ENCODE peak calls at places on chromosomes 11 and 22, in nine cellular contexts. One of them, this sample, is unnamed.

GRCh38 chr22:27377501-27377900 is 424.1 kb downstream of the MN1 start:
- DNase-seq in fibroblast of pulmonary artery: no peak
- DNase-seq in GM23338: no peak
- DNase-seq in neural progenitor cell: no peak
- DNase-seq in astrocyte of the spinal cord: no peak
- DNase-seq in adrenal gland: no peak
- DNase-seq in epithelial cell of esophagus: peak
- DNase-seq in AG04450: no peak
- DNase-seq in CD8-positive, alpha-beta T cell: no peak
- DNase-seq in this sample: no peak

GRCh38 chr11:66047541-66048365 is 1.2 kb downstream of the GAL3ST3 start:
- DNase-seq in fibroblast of pulmonary artery: no peak
- DNase-seq in GM23338: no peak
- DNase-seq in neural progenitor cell: no peak
- DNase-seq in astrocyte of the spinal cord: no peak
- DNase-seq in adrenal gland: no peak
- DNase-seq in epithelial cell of esophagus: no peak
- DNase-seq in AG04450: no peak
- DNase-seq in CD8-positive, alpha-beta T cell: no peak
- DNase-seq in this sample: no peak

GRCh38 chr11:61023086-61024035 is 51.9 kb downstream of the CD6 start:
- DNase-seq in fibroblast of pulmonary artery: no peak
- DNase-seq in GM23338: no peak
- DNase-seq in neural progenitor cell: no peak
- DNase-seq in astrocyte of the spinal cord: no peak
- DNase-seq in adrenal gland: no peak
- DNase-seq in epithelial cell of esophagus: no peak
- DNase-seq in AG04450: no peak
- DNase-seq in CD8-positive, alpha-beta T cell: peak
- DNase-seq in this sample: peak

GRCh38 chr11:122229078-122229477 is 113.1 kb upstream of the BLID start:
- DNase-seq in fibroblast of pulmonary artery: no peak
- DNase-seq in GM23338: no peak
- DNase-seq in neural progenitor cell: no peak
- DNase-seq in astrocyte of the spinal cord: peak
- DNase-seq in adrenal gland: no peak
- DNase-seq in epithelial cell of esophagus: no peak
- DNase-seq in AG04450: no peak
- DNase-seq in CD8-positive, alpha-beta T cell: no peak
- DNase-seq in this sample: no peak

GRCh38 chr11:47002366-47002765 is 65.8 kb downstream of the CSTPP1 start:
- DNase-seq in fibroblast of pulmonary artery: peak
- DNase-seq in GM23338: no peak
- DNase-seq in neural progenitor cell: no peak
- DNase-seq in astrocyte of the spinal cord: no peak
- DNase-seq in adrenal gland: no peak
- DNase-seq in epithelial cell of esophagus: no peak
- DNase-seq in AG04450: no peak
- DNase-seq in CD8-positive, alpha-beta T cell: no peak
- DNase-seq in this sample: no peak

GRCh38 chr11:73141031-73141308 is 1.1 kb downstream of the FCHSD2 start:
- DNase-seq in fibroblast of pulmonary artery: peak
- DNase-seq in GM23338: no peak
- DNase-seq in neural progenitor cell: no peak
- DNase-seq in astrocyte of the spinal cord: no peak
- DNase-seq in adrenal gland: peak
- DNase-seq in epithelial cell of esophagus: peak
- DNase-seq in AG04450: no peak
- DNase-seq in CD8-positive, alpha-beta T cell: no peak
- DNase-seq in this sample: peak

GRCh38 chr11:74719011-74719410 is 12.2 kb downstream of the CHRDL2 start:
- DNase-seq in fibroblast of pulmonary artery: no peak
- DNase-seq in GM23338: no peak
- DNase-seq in neural progenitor cell: no peak
- DNase-seq in astrocyte of the spinal cord: no peak
- DNase-seq in adrenal gland: no peak
- DNase-seq in epithelial cell of esophagus: no peak
- DNase-seq in AG04450: no peak
- DNase-seq in CD8-positive, alpha-beta T cell: no peak
- DNase-seq in this sample: no peak

GRCh38 chr11:74179234-74180126 is 8.4 kb downstream of the PPME1 start:
- DNase-seq in fibroblast of pulmonary artery: no peak
- DNase-seq in GM23338: no peak
- DNase-seq in neural progenitor cell: no peak
- DNase-seq in astrocyte of the spinal cord: peak
- DNase-seq in adrenal gland: no peak
- DNase-seq in epithelial cell of esophagus: peak
- DNase-seq in AG04450: no peak
- DNase-seq in CD8-positive, alpha-beta T cell: no peak
- DNase-seq in this sample: no peak

GRCh38 chr11:107741044-107741823 is 29.4 kb upstream of the SLN start:
- DNase-seq in fibroblast of pulmonary artery: peak
- DNase-seq in GM23338: peak
- DNase-seq in neural progenitor cell: peak
- DNase-seq in astrocyte of the spinal cord: peak
- DNase-seq in adrenal gland: no peak
- DNase-seq in epithelial cell of esophagus: peak
- DNase-seq in AG04450: peak
- DNase-seq in CD8-positive, alpha-beta T cell: no peak
- DNase-seq in this sample: peak

GRCh38 chr11:19076744-19077589 is 16.4 kb upstream of the MRGPRX2 start:
- DNase-seq in fibroblast of pulmonary artery: peak
- DNase-seq in GM23338: peak
- DNase-seq in neural progenitor cell: peak
- DNase-seq in astrocyte of the spinal cord: peak
- DNase-seq in adrenal gland: peak
- DNase-seq in epithelial cell of esophagus: peak
- DNase-seq in AG04450: no peak
- DNase-seq in CD8-positive, alpha-beta T cell: peak
- DNase-seq in this sample: peak

GRCh38 chr11:45817191-45817590 is 12.2 kb downstream of the SLC35C1 start:
- DNase-seq in fibroblast of pulmonary artery: no peak
- DNase-seq in GM23338: no peak
- DNase-seq in neural progenitor cell: no peak
- DNase-seq in astrocyte of the spinal cord: no peak
- DNase-seq in adrenal gland: no peak
- DNase-seq in epithelial cell of esophagus: no peak
- DNase-seq in AG04450: no peak
- DNase-seq in CD8-positive, alpha-beta T cell: no peak
- DNase-seq in this sample: peak

GRCh38 chr11:128289048-128289447 is 298.3 kb downstream of the ETS1 start:
- DNase-seq in fibroblast of pulmonary artery: no peak
- DNase-seq in GM23338: no peak
- DNase-seq in neural progenitor cell: no peak
- DNase-seq in astrocyte of the spinal cord: no peak
- DNase-seq in adrenal gland: no peak
- DNase-seq in epithelial cell of esophagus: no peak
- DNase-seq in AG04450: no peak
- DNase-seq in CD8-positive, alpha-beta T cell: no peak
- DNase-seq in this sample: no peak

GRCh38 chr22:39318507-39319283 is 728 bp downstream of the RPL3 start:
- DNase-seq in fibroblast of pulmonary artery: no peak
- DNase-seq in GM23338: no peak
- DNase-seq in neural progenitor cell: peak
- DNase-seq in astrocyte of the spinal cord: no peak
- DNase-seq in adrenal gland: peak
- DNase-seq in epithelial cell of esophagus: no peak
- DNase-seq in AG04450: no peak
- DNase-seq in CD8-positive, alpha-beta T cell: no peak
- DNase-seq in this sample: peak

GRCh38 chr11:2929880-2930704 is 872 bp upstream of the PHLDA2 start:
- DNase-seq in fibroblast of pulmonary artery: no peak
- DNase-seq in GM23338: peak
- DNase-seq in neural progenitor cell: peak
- DNase-seq in astrocyte of the spinal cord: peak
- DNase-seq in adrenal gland: no peak
- DNase-seq in epithelial cell of esophagus: peak
- DNase-seq in AG04450: peak
- DNase-seq in CD8-positive, alpha-beta T cell: no peak
- DNase-seq in this sample: peak

GRCh38 chr11:19955660-19956059 is 204.6 kb downstream of the DBX1 start:
- DNase-seq in fibroblast of pulmonary artery: no peak
- DNase-seq in GM23338: no peak
- DNase-seq in neural progenitor cell: no peak
- DNase-seq in astrocyte of the spinal cord: no peak
- DNase-seq in adrenal gland: no peak
- DNase-seq in epithelial cell of esophagus: no peak
- DNase-seq in AG04450: no peak
- DNase-seq in CD8-positive, alpha-beta T cell: no peak
- DNase-seq in this sample: no peak

GRCh38 chr11:117892651-117893050 is 16.2 kb upstream of the FXYD6 start:
- DNase-seq in fibroblast of pulmonary artery: no peak
- DNase-seq in GM23338: no peak
- DNase-seq in neural progenitor cell: no peak
- DNase-seq in astrocyte of the spinal cord: no peak
- DNase-seq in adrenal gland: no peak
- DNase-seq in epithelial cell of esophagus: no peak
- DNase-seq in AG04450: no peak
- DNase-seq in CD8-positive, alpha-beta T cell: no peak
- DNase-seq in this sample: no peak

GRCh38 chr22:19605508-19606331 is 81.5 kb upstream of the CLDN5 start:
- DNase-seq in fibroblast of pulmonary artery: no peak
- DNase-seq in GM23338: no peak
- DNase-seq in neural progenitor cell: no peak
- DNase-seq in astrocyte of the spinal cord: no peak
- DNase-seq in adrenal gland: no peak
- DNase-seq in epithelial cell of esophagus: peak
- DNase-seq in AG04450: no peak
- DNase-seq in CD8-positive, alpha-beta T cell: no peak
- DNase-seq in this sample: no peak

GRCh38 chr11:27700351-27701261 is at the start of gene BDNF:
- DNase-seq in fibroblast of pulmonary artery: peak
- DNase-seq in GM23338: peak
- DNase-seq in neural progenitor cell: peak
- DNase-seq in astrocyte of the spinal cord: peak
- DNase-seq in adrenal gland: no peak
- DNase-seq in epithelial cell of esophagus: peak
- DNase-seq in AG04450: no peak
- DNase-seq in CD8-positive, alpha-beta T cell: no peak
- DNase-seq in this sample: no peak

DNA sequence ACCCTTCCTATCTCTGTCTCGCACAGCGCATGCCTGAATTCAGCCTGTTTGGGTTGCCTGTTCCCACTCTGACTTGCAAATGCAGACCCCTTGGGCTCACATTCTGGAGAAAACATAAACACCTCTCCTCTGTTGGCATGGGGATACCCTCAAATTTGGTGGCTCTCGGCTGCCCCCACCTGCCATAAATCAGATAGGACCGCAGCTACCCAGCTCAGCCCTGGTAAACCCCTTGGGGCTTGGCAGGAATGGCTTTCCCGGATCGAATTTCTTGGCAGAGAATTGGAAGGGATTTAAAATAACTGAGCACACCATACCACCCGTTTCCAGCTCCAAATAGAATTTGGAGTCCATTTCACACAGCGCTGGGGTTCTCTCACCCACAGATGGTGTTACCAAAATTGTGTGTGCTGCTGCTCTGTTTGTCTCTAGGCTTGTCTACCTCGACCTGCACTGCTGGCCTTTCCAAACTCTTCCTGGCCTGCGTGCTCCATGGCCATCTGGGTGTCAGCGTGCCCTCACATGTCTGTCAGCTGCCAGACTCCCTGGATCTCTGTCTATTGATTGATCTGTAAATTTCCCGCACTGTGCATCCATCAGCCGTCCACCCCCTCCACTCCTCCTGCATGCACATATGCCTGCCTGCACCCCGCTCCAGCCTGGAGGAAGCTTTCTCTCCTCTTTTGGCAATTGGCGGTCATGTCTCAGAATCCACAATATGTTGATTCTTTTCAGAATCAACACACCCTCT is 134.0 kb downstream of the NTM start:
- DNase-seq in fibroblast of pulmonary artery: no peak
- DNase-seq in GM23338: peak
- DNase-seq in neural progenitor cell: peak
- DNase-seq in astrocyte of the spinal cord: no peak
- DNase-seq in adrenal gland: no peak
- DNase-seq in epithelial cell of esophagus: peak
- DNase-seq in AG04450: no peak
- DNase-seq in CD8-positive, alpha-beta T cell: no peak
- DNase-seq in this sample: no peak
- TF ChIP-seq CTCF in fibroblast of pulmonary artery: no peak
- TF ChIP-seq CTCF in GM23338: peak
- TF ChIP-seq CTCF in neural progenitor cell: peak
- TF ChIP-seq CTCF in astrocyte of the spinal cord: peak
- TF ChIP-seq CTCF in adrenal gland: no peak
- TF ChIP-seq CTCF in epithelial cell of esophagus: peak
- TF ChIP-seq CTCF in AG04450: no peak
- TF ChIP-seq CTCF in CD8-positive, alpha-beta T cell: no peak
- TF ChIP-seq CTCF in this sample: no peak

GRCh38 chr11:80993561-80993960 is 1552.7 kb upstream of the TENM4 start:
- DNase-seq in fibroblast of pulmonary artery: no peak
- DNase-seq in GM23338: peak
- DNase-seq in neural progenitor cell: no peak
- DNase-seq in astrocyte of the spinal cord: peak
- DNase-seq in adrenal gland: no peak
- DNase-seq in epithelial cell of esophagus: no peak
- DNase-seq in AG04450: no peak
- DNase-seq in CD8-positive, alpha-beta T cell: no peak
- DNase-seq in this sample: no peak
- H3K4me3 ChIP-seq in fibroblast of pulmonary artery: no peak
- H3K4me3 ChIP-seq in GM23338: no peak
- H3K4me3 ChIP-seq in neural progenitor cell: no peak
- H3K4me3 ChIP-seq in astrocyte of the spinal cord: no peak
- H3K4me3 ChIP-seq in adrenal gland: no peak
- H3K4me3 ChIP-seq in epithelial cell of esophagus: no peak
- H3K4me3 ChIP-seq in AG04450: no peak
- H3K4me3 ChIP-seq in CD8-positive, alpha-beta T cell: no peak
- H3K4me3 ChIP-seq in this sample: no peak

GRCh38 chr11:124597661-124598060 is 13.6 kb upstream of the PANX3 start:
- DNase-seq in fibroblast of pulmonary artery: no peak
- DNase-seq in GM23338: no peak
- DNase-seq in neural progenitor cell: no peak
- DNase-seq in astrocyte of the spinal cord: no peak
- DNase-seq in adrenal gland: no peak
- DNase-seq in epithelial cell of esophagus: no peak
- DNase-seq in AG04450: no peak
- DNase-seq in CD8-positive, alpha-beta T cell: no peak
- DNase-seq in this sample: no peak
- TF ChIP-seq CTCF in fibroblast of pulmonary artery: no peak
- TF ChIP-seq CTCF in GM23338: no peak
- TF ChIP-seq CTCF in neural progenitor cell: no peak
- TF ChIP-seq CTCF in astrocyte of the spinal cord: no peak
- TF ChIP-seq CTCF in adrenal gland: no peak
- TF ChIP-seq CTCF in epithelial cell of esophagus: no peak
- TF ChIP-seq CTCF in AG04450: no peak
- TF ChIP-seq CTCF in CD8-positive, alpha-beta T cell: no peak
- TF ChIP-seq CTCF in this sample: no peak

DNA sequence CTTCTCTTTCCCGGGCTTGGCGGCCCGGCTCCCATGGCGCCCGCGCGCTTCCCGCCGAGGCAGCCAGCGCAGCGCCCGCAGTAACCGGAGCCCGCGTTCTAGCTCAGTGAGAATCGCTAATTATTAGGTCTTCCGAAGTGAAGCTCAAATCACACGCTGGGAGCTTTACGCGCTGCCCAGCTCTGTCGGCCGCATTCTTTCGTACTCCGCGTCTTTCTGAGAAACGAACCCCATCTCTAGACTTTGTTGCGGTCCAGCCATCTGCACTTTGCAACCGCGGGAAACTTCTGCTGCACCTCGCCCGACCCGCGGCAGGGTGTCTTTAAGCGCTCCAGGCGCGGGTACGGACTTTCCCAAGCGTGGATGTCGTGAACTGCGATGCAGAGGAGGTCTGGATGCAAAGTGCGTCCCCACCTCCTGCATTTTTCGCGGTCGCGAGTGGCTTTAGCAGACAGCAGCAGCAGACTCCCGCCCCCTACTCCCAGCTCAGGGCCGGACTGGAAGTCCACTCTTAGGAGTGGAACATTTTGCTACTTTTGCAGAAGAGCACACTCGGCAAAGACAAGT is 6.0 kb upstream of the PAX6 start:
- DNase-seq in fibroblast of pulmonary artery: no peak
- DNase-seq in GM23338: peak
- DNase-seq in neural progenitor cell: peak
- DNase-seq in astrocyte of the spinal cord: no peak
- DNase-seq in adrenal gland: no peak
- DNase-seq in epithelial cell of esophagus: no peak
- DNase-seq in AG04450: no peak
- DNase-seq in CD8-positive, alpha-beta T cell: no peak
- DNase-seq in this sample: peak
- H3K4me3 ChIP-seq in fibroblast of pulmonary artery: no peak
- H3K4me3 ChIP-seq in GM23338: peak
- H3K4me3 ChIP-seq in neural progenitor cell: peak
- H3K4me3 ChIP-seq in astrocyte of the spinal cord: peak
- H3K4me3 ChIP-seq in adrenal gland: no peak
- H3K4me3 ChIP-seq in epithelial cell of esophagus: no peak
- H3K4me3 ChIP-seq in AG04450: no peak
- H3K4me3 ChIP-seq in CD8-positive, alpha-beta T cell: peak
- H3K4me3 ChIP-seq in this sample: peak